ENCODE peak calls at places on chromosome 20, in seven cellular contexts. N is foreskin melanocyte; M is activated CD8-positive, alpha-beta memory T cell treated with anti-CD3 and anti-CD28 coated beads for 48 hours; D is NCI-H2171; S is NCI-H1436 treated with DMSO at 0.1 percent for 48 hours; U is kidney glomerular epithelial cell; C is activated T-cell treated with anti-CD3 and anti-CD28 coated beads, Interleukin-2, amount 50 U/mL, for 4 hours. I is an unnamed sample.

GRCh38 chr20:64025101-64025825 is 10.7 kb upstream of the C20orf204 start:
- DNase-seq in N (no peak), M (no peak), D (no peak), S (no peak), U (no peak), C (no peak), I (no peak)

GRCh38 chr20:47464380-47465101 is 37.1 kb upstream of the NCOA3 start:
- DNase-seq in N (peak; percentile 79), M (no peak), D (no peak), S (no peak), U (peak; percentile 94), C (no peak), I (no peak)

GRCh38 chr20:38726849-38727601 is 2.7 kb downstream of the SLC32A1 start:
- DNase-seq in N (no peak), M (peak; percentile 56), D (no peak), S (no peak), U (no peak), C (peak; percentile 46), I (peak; percentile 41)

GRCh38 chr20:19129976-19130612 is 82.3 kb upstream of the SLC24A3 start:
- DNase-seq in N (no peak), M (no peak), D (no peak), S (no peak), U (no peak), C (no peak), I (no peak)

GRCh38 chr20:23148721-23149570 is 62.8 kb upstream of the CD93 start:
- DNase-seq in N (peak; percentile 56), M (no peak), D (no peak), S (no peak), U (no peak), C (no peak), I (no peak)

GRCh38 chr20:2693996-2694471 is 1.5 kb downstream of the EBF4 start:
- DNase-seq in N (no peak), M (no peak), D (no peak), S (no peak), U (no peak), C (no peak), I (no peak)

GRCh38 chr20:63854766-63855362 is 6.4 kb upstream of the ABHD16B start:
- DNase-seq in N (no peak), M (no peak), D (no peak), S (no peak), U (no peak), C (no peak), I (no peak)

GRCh38 chr20:62651285-62652021 is 9.2 kb downstream of the SLCO4A1 start:
- DNase-seq in N (peak; percentile 35), M (peak; percentile 48), D (peak; percentile 88), S (no peak), U (no peak), C (peak; percentile 69), I (peak; percentile 84)

GRCh38 chr20:25279403-25279802 is 31.5 kb downstream of the PYGB start:
- DNase-seq in N (no peak), M (no peak), D (no peak), S (no peak), U (no peak), C (no peak), I (no peak)

GRCh38 chr20:46303176-46303956 is 4.9 kb downstream of the CDH22 start:
- DNase-seq in N (no peak), M (no peak), D (no peak), S (no peak), U (no peak), C (no peak), I (no peak)

GRCh38 chr20:24470782-24471582 is 1.6 kb downstream of the SYNDIG1 start:
- DNase-seq in N (no peak), M (no peak), D (peak; percentile 62), S (no peak), U (no peak), C (no peak), I (no peak)

GRCh38 chr20:34112600-34113061 is 588 bp upstream of the EIF2S2 start:
- DNase-seq in N (no peak), M (no peak), D (peak; percentile 80), S (no peak), U (no peak), C (no peak), I (no peak)

GRCh38 chr20:57150559-57150958 is 115.9 kb downstream of the BMP7 start:
- DNase-seq in N (no peak), M (no peak), D (no peak), S (no peak), U (no peak), C (no peak), I (no peak)

GRCh38 chr20:17654649-17655285 is 27.3 kb downstream of the RRBP1 start:
- DNase-seq in N (peak; percentile 47), M (no peak), D (no peak), S (no peak), U (peak; percentile 16), C (no peak), I (no peak)

GRCh38 chr20:48381353-48382120 is 446.3 kb downstream of the PREX1 start:
- DNase-seq in N (no peak), M (no peak), D (no peak), S (no peak), U (no peak), C (no peak), I (no peak)

GRCh38 chr20:36173451-36173933 is 19.0 kb downstream of the EPB41L1 start:
- DNase-seq in N (no peak), M (no peak), D (peak; percentile 57), S (no peak), U (no peak), C (no peak), I (no peak)

GRCh38 chr20:35617397-35618031 is 1.9 kb downstream of the SPAG4 start:
- DNase-seq in N (no peak), M (no peak), D (peak; percentile 78), S (peak; percentile 45), U (peak; percentile 65), C (peak; percentile 19), I (peak; percentile 60)

GRCh38 chr20:4880051-4880450 is 121.3 kb downstream of the SLC23A2 start:
- DNase-seq in N (peak; percentile 82), M (no peak), D (no peak), S (no peak), U (no peak), C (no peak), I (no peak)

GRCh38 chr20:63976980-63977391 is 2.5 kb downstream of the SAMD10 start:
- DNase-seq in N (no peak), M (no peak), D (no peak), S (no peak), U (no peak), C (no peak), I (no peak)

GRCh38 chr20:31581391-31581790 is 23.7 kb upstream of the ID1 start:
- DNase-seq in N (no peak), M (no peak), D (no peak), S (no peak), U (no peak), C (no peak), I (no peak)

GRCh38 chr20:59961423-59961822 is 3.2 kb downstream of the CDH26 start:
- DNase-seq in N (no peak), M (no peak), D (no peak), S (no peak), U (no peak), C (no peak), I (no peak)

GRCh38 chr20:34834459-34834893 is 9.0 kb upstream of the NCOA6 start:
- DNase-seq in N (peak; percentile 42), M (no peak), D (peak; percentile 44), S (peak; percentile 38), U (peak; percentile 34), C (no peak), I (peak; percentile 46)

GRCh38 chr20:62032606-62033368 is 32.9 kb downstream of the TAF4 start:
- DNase-seq in N (no peak), M (no peak), D (no peak), S (no peak), U (no peak), C (no peak), I (no peak)

GRCh38 chr20:63808964-63809674 is 21.9 kb downstream of the ZBTB46 start:
- DNase-seq in N (no peak), M (no peak), D (no peak), S (no peak), U (no peak), C (no peak), I (no peak)

GRCh38 chr20:21301940-21302644 is 1.0 kb upstream of the XRN2 start:
- DNase-seq in N (no peak), M (no peak), D (no peak), S (no peak), U (no peak), C (no peak), I (no peak)

GRCh38 chr20:19427913-19428800 is 215.7 kb downstream of the SLC24A3 start:
- DNase-seq in N (no peak), M (no peak), D (no peak), S (no peak), U (no peak), C (no peak), I (no peak)